ENCODE peak calls at places on chromosomes 4 and X, in eight cellular contexts. L, V, B, C, N, A, O and Z are unnamed samples. For H3K4me1, the result is how much of the 10 kb centered on the place peaks cover.

GRCh38 chr4:74733760-74734159 is 60.6 kb downstream of the BTC start:
- DNase-seq in C (no peak), A (no peak), N (no peak), B (no peak), O (no peak), L (no peak), V (no peak), Z (no peak)

GRCh38 chr4:176274441-176274840 is 5.4 kb upstream of the ASB5 start:
- DNase-seq in A (no peak), N (no peak), V (no peak), O (peak), B (no peak), C (no peak), L (no peak), Z (no peak)

GRCh38 chr4:37628977-37629609 is 57.1 kb downstream of the RELL1 start:
- DNase-seq in N (peak), A (no peak), B (no peak), C (no peak), V (peak), L (peak), O (peak), Z (peak)

GRCh38 chr4:13170131-13170530 is 314.0 kb downstream of the RAB28 start:
- DNase-seq in B (no peak), N (no peak), A (no peak), O (no peak), C (no peak), L (no peak), V (no peak), Z (no peak)

GRCh38 chr4:184806246-184806550 is 19.6 kb downstream of the ACSL1 start:
- DNase-seq in C (no peak), A (no peak), O (no peak), V (no peak), L (no peak), N (no peak), B (no peak), Z (no peak)

GRCh38 chr4:1010522-1011021 is 854 bp upstream of the FGFRL1 start:
- DNase-seq in V (peak), C (peak), O (peak), N (peak), B (no peak), A (peak), L (peak), Z (peak)

GRCh38 chrX:39011454-39012204 is 210.4 kb downstream of the MID1IP1 start:
- DNase-seq in O (peak), N (no peak), A (no peak), B (no peak), C (no peak), L (peak), V (no peak), Z (peak)

GRCh38 chrX:129779747-129780146 is at the start of gene SASH3:
- DNase-seq in A (no peak), C (peak), L (peak), O (no peak), B (no peak), V (no peak), N (no peak), Z (peak)

GRCh38 chr4:143599827-143600226 is 86.3 kb downstream of the SMARCA5 start:
- DNase-seq in V (no peak), B (no peak), C (no peak), L (no peak), O (no peak), N (no peak), A (no peak), Z (no peak)

GRCh38 chr4:169158860-169159259 is 111.9 kb downstream of the SH3RF1 start:
- DNase-seq in V (no peak), O (no peak), B (no peak), A (no peak), N (no peak), C (no peak), L (no peak), Z (no peak)

GRCh38 chr4:169159614-169160013 is 111.1 kb downstream of the SH3RF1 start:
- DNase-seq in O (peak), L (no peak), B (no peak), C (no peak), N (peak), A (no peak), V (no peak), Z (no peak)

GRCh38 chr4:169156392-169156791 is 114.4 kb downstream of the SH3RF1 start:
- DNase-seq in N (no peak), C (no peak), A (no peak), V (no peak), B (no peak), L (no peak), O (no peak), Z (no peak)

GRCh38 chr4:169160825-169161224 is 109.9 kb downstream of the SH3RF1 start:
- DNase-seq in A (no peak), N (no peak), V (no peak), L (peak), C (no peak), O (no peak), B (peak), Z (no peak)

DNA sequence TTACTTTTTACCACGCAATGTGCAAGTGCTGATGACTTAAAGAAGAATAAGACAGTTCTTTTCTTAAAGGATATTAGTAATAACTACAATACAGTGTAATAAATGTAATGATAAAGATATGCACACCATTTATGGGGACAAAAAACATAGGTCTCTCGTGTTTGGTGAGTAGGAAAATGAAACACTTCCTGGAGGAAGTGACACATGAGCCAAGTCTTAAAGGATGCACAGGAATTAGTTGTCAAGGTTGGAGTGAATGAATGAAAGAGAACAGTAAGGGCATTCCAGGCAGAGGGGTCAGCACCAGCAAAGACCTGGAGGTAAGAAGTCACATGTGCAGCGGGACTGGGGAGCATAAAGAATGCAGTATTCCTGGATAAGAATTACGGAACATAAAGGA is 112.7 kb downstream of the SH3RF1 start:
- DNase-seq in V (no peak), O (no peak), A (no peak), L (no peak), C (no peak), N (no peak), B (no peak), Z (no peak)
- H3K4me1 ChIP-seq in V (under half), O (under half), A (under half), L (under half), C (under half), N (under half), B (under half), Z (under half)

GRCh38 chrX:136623400-136623799 is 24.6 kb upstream of the CD40LG start:
- DNase-seq in V (no peak), L (no peak), B (no peak), N (no peak), A (no peak), O (no peak), C (no peak), Z (no peak)
- H3K4me1 ChIP-seq in V (under half), L (under half), B (under half), N (under half), A (under half), O (under half), C (under half), Z (under half)

GRCh38 chr4:76212301-76212700 is 1.3 kb downstream of the SCARB2 start:
- DNase-seq in B (no peak), O (no peak), A (no peak), C (no peak), N (no peak), V (no peak), L (no peak), Z (no peak)
- H3K4me1 ChIP-seq in B (under half), O (under half), A (under half), C (under half), N (under half), V (under half), L (half or more), Z (half or more)

DNA sequence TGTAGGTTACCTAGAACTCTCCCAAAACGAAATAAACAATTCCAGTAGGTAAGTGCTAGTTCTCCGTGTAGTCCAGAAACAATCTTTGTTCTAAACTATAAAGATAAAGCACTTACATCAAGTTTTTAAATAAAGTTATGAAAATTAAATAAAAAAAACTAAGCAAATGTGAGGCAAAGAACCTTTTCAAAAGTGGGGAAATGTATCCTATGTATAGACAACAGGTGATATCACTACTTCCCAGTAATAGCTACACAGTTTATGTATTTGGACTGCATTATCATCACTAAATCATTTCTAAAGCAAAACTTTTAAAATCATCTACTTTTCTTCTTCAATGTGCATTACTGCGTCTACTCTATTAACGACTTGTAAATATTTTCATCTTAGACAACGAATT is 2.0 kb downstream of the YTHDC1 start:
- DNase-seq in O (no peak), V (no peak), B (no peak), N (no peak), L (no peak), A (no peak), C (no peak), Z (no peak)
- H3K4me1 ChIP-seq in O (under half), V (under half), B (under half), N (under half), L (under half), A (under half), C (under half), Z (half or more)

DNA sequence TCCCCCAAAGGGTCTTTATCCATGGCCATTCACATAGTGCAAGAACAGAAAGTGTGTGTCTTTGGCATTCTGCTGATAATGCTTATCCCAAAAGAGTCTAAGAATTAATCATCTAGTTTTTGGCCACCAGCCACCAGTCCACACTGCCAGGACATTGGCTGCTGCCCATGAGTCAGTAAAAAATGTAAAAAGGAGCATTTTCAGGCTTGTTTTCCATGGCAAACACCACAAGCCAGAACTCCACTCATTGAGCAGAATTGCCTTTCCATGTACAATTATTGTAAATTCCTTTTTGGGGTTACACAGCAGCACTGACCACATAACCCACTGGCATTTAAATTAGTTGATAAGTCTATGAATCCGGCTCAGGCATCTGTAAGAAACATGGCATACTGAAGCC is 89.2 kb upstream of the PRDX4 start:
- DNase-seq in O (peak), B (no peak), A (no peak), N (no peak), L (no peak), V (no peak), C (no peak), Z (no peak)
- H3K4me1 ChIP-seq in O (under half), B (under half), A (under half), N (under half), L (under half), V (under half), C (under half), Z (under half)